ENCODE peak calls at places on chromosomes 16 and 17, in five cellular contexts. F is PC-9; T is activated effector memory CD4-positive, alpha-beta T cell treated with Interleukin-2 at 50 U/mL for 16 hours; C is posterior vena cava; E is EH. N is an unnamed sample.

GRCh38 chr17:78884148-78884870 is 18.7 kb downstream of the CEP295NL start:
- DNase-seq in F (no peak), E (peak), C (no peak), T (no peak), N (no peak)

GRCh38 chr17:16013943-16014407 is 14.4 kb downstream of the TTC19 start:
- DNase-seq in F (no peak), T (no peak), E (peak), C (no peak), N (no peak)

GRCh38 chr17:68497885-68498319 is 14.3 kb upstream of the PRKAR1A start:
- DNase-seq in C (no peak), E (no peak), F (no peak), T (no peak), N (no peak)

GRCh38 chr17:63774982-63775290 is 966 bp downstream of the DDX42 start:
- DNase-seq in T (no peak), F (no peak), C (no peak), E (peak), N (no peak)

GRCh38 chr17:9007052-9007714 is 14.1 kb upstream of the NTN1 start:
- DNase-seq in C (no peak), F (no peak), E (no peak), T (no peak), N (no peak)

GRCh38 chr17:45171338-45172231 is 9.9 kb downstream of the HEXIM2 start:
- DNase-seq in F (peak), C (no peak), T (no peak), E (peak), N (no peak)

GRCh38 chr17:78939615-78940014 is 14.4 kb upstream of the TIMP2 start:
- DNase-seq in C (no peak), F (no peak), E (peak), T (no peak), N (no peak)

GRCh38 chr16:16120382-16121184 is 102.7 kb downstream of the ABCC6 start:
- DNase-seq in E (no peak), C (peak), F (no peak), T (no peak), N (no peak)

GRCh38 chr16:57615813-57616212 is 12.6 kb upstream of the ADGRG1 start:
- DNase-seq in C (no peak), T (no peak), E (no peak), F (no peak), N (no peak)

GRCh38 chr17:59534583-59534982 is 30.8 kb upstream of the DHX40 start:
- DNase-seq in C (no peak), E (peak), F (no peak), T (no peak), N (no peak)

GRCh38 chr17:6555331-6556120 is 829 bp downstream of the PITPNM3 start:
- DNase-seq in F (peak), E (peak), C (no peak), T (no peak), N (no peak)

GRCh38 chr17:58639681-58640080 is 52.2 kb downstream of the TEX14 start:
- DNase-seq in T (no peak), C (no peak), F (no peak), E (no peak), N (no peak)

GRCh38 chr17:65131946-65132345 is 5.2 kb upstream of the RGS9 start:
- DNase-seq in C (no peak), T (no peak), E (peak), F (no peak), N (no peak)

GRCh38 chr16:29811896-29812665 is at the start of gene PRRT2:
- DNase-seq in E (peak), F (peak), T (peak), C (no peak), N (peak)

GRCh38 chr17:27631897-27632725 is 1.1 kb downstream of the LGALS9 start:
- DNase-seq in C (peak), E (no peak), T (no peak), F (no peak), N (no peak)

GRCh38 chr16:67530013-67530939 is 1.6 kb downstream of the RIPOR1 start:
- DNase-seq in E (peak), F (peak), T (no peak), C (peak), N (peak)

GRCh38 chr17:64630309-64631223 is 31.5 kb downstream of the SMURF2 start:
- DNase-seq in C (no peak), T (no peak), E (no peak), F (peak), N (no peak)

GRCh38 chr17:48907713-48908046 is 527 bp upstream of the UBE2Z start:
- DNase-seq in T (no peak), F (no peak), E (peak), C (no peak), N (no peak)

GRCh38 chr17:1511290-1511689 is 5.1 kb downstream of the INPP5K start:
- DNase-seq in T (no peak), C (no peak), F (no peak), E (no peak), N (no peak)

GRCh38 chr17:14381606-14382005 is 80.7 kb downstream of the HS3ST3B1 start:
- DNase-seq in C (no peak), T (no peak), F (no peak), E (no peak), N (no peak)

GRCh38 chr16:8962393-8963009 is 1.2 kb downstream of the USP7 start:
- DNase-seq in F (peak), T (peak), E (no peak), C (no peak), N (no peak)

GRCh38 chr16:23869052-23869451 is 33.3 kb downstream of the PRKCB start:
- DNase-seq in E (no peak), C (no peak), T (no peak), F (no peak), N (no peak)

GRCh38 chr17:20073056-20073979 is 64.2 kb downstream of the SPECC1 start:
- DNase-seq in F (no peak), C (peak), T (peak), E (no peak), N (peak)

GRCh38 chr17:11950771-11951519 is 46.3 kb downstream of the ZNF18 start:
- DNase-seq in E (no peak), C (no peak), T (no peak), F (no peak), N (no peak)

GRCh38 chr16:8634991-8635736 is 13.7 kb downstream of the METTL22 start:
- DNase-seq in T (no peak), E (peak), F (no peak), C (peak), N (no peak)

GRCh38 chr17:17029938-17030337 is 12.3 kb upstream of the MPRIP start:
- DNase-seq in T (no peak), E (no peak), C (peak), F (no peak), N (no peak)

GRCh38 chr16:85649978-85650863 is 37.1 kb downstream of the GSE1 start:
- DNase-seq in C (no peak), F (no peak), E (no peak), T (no peak), N (no peak)

GRCh38 chr17:34542700-34543336 is 36.6 kb upstream of the TMEM132E start:
- DNase-seq in T (peak), E (peak), C (no peak), F (peak), N (no peak)

GRCh38 chr16:57637424-57637823 is 9.0 kb downstream of the ADGRG1 start:
- DNase-seq in T (no peak), E (no peak), F (no peak), C (no peak), N (peak)

N was measured in tibial nerve.